ENCODE peak calls at places on chromosomes 3 and 15, in six cellular contexts. Q, V, P, I, R and D are unnamed samples.

GRCh38 chr15:101189708-101190107 is 62.1 kb downstream of the CHSY1 start:
- DNase-seq in V (no peak), Q (no peak), P (no peak), R (no peak), I (no peak), D (no peak)

GRCh38 chr3:59248976-59249375 is 199.2 kb upstream of the CFAP20DC start:
- DNase-seq in R (no peak), P (no peak), Q (no peak), I (no peak), V (no peak), D (peak; percentile 45)

GRCh38 chr15:79919090-79919748 is 22.4 kb upstream of the MTHFS start:
- DNase-seq in I (no peak), Q (no peak), V (no peak), P (no peak), R (no peak), D (no peak)

GRCh38 chr3:172536993-172537419 is 13.8 kb upstream of the TNFSF10 start:
- DNase-seq in R (no peak), V (no peak), P (no peak), Q (no peak), I (no peak), D (no peak)

GRCh38 chr3:18751514-18751913 is 326.4 kb upstream of the SATB1 start:
- DNase-seq in I (no peak), Q (peak; percentile 15), V (no peak), R (peak; percentile 7), P (no peak), D (no peak)

GRCh38 chr3:184581331-184582210 is 20.0 kb downstream of the EPHB3 start:
- DNase-seq in R (no peak), V (no peak), I (no peak), P (no peak), Q (no peak), D (no peak)

GRCh38 chr3:137065381-137065780 is 107.6 kb downstream of the IL20RB start:
- DNase-seq in I (no peak), P (no peak), V (no peak), Q (no peak), R (no peak), D (no peak)

GRCh38 chr3:148450819-148451218 is 246.9 kb upstream of the AGTR1 start:
- DNase-seq in R (no peak), V (no peak), Q (no peak), I (no peak), P (no peak), D (no peak)

GRCh38 chr3:181316481-181316880 is 326.9 kb upstream of the DNAJC19 start:
- DNase-seq in P (peak; percentile 38), V (no peak), R (no peak), I (no peak), Q (no peak), D (peak; percentile 41)

GRCh38 chr3:80606073-80606472 is 838.3 kb upstream of the ROBO1 start:
- DNase-seq in P (no peak), Q (no peak), I (no peak), R (no peak), V (no peak), D (no peak)

GRCh38 chr3:58798312-58798711 is 131.7 kb upstream of the FAM3D start:
- DNase-seq in V (no peak), Q (no peak), I (no peak), R (no peak), P (no peak), D (no peak)

GRCh38 chr3:191139771-191140170 is 59.3 kb upstream of the OSTN start:
- DNase-seq in I (no peak), P (no peak), R (peak; percentile 70), V (no peak), Q (no peak), D (no peak)

GRCh38 chr3:5078151-5078550 is 43.9 kb upstream of the ARL8B start:
- DNase-seq in V (no peak), R (no peak), I (no peak), Q (no peak), P (peak; percentile 25), D (peak; percentile 82)

GRCh38 chr3:65587650-65588439 is 450.9 kb downstream of the MAGI1 start:
- DNase-seq in V (no peak), R (no peak), P (no peak), Q (no peak), I (no peak), D (no peak)

GRCh38 chr3:185270262-185270955 is 16.6 kb upstream of the EHHADH start:
- DNase-seq in R (peak; percentile 53), P (peak; percentile 26), Q (no peak), I (no peak), V (no peak), D (peak; percentile 22)

GRCh38 chr3:96478496-96478895 is 335.9 kb upstream of the EPHA6 start:
- DNase-seq in I (no peak), R (no peak), Q (no peak), P (peak; percentile 1), V (no peak), D (peak; percentile 76)

GRCh38 chr15:37771462-37771861 is 163.0 kb upstream of the TMCO5A start:
- DNase-seq in I (no peak), V (no peak), P (peak; percentile 62), Q (no peak), R (no peak), D (peak; percentile 64)

GRCh38 chr15:28995193-28995592 is 109.4 kb downstream of the APBA2 start:
- DNase-seq in Q (no peak), P (no peak), V (no peak), I (no peak), R (no peak), D (no peak)

GRCh38 chr15:52252781-52253180 is 42.8 kb downstream of the MYO5C start:
- DNase-seq in I (peak; percentile 77), V (no peak), P (peak; percentile 94), Q (no peak), R (no peak), D (peak; percentile 93)